ENCODE peak calls at places on chromosomes 2 and 18, in four cellular contexts. One of them, this sample, is unnamed.

GRCh38 chr2:2826209-2826551 is 495.1 kb upstream of the MYT1L start:
- DNase-seq in AG10803: no peak
- DNase-seq in brain microvascular endothelial cell: no peak
- DNase-seq in BJ: no peak
- DNase-seq in this sample: no peak

GRCh38 chr2:23835423-23835822 is 91.5 kb downstream of the ATAD2B start:
- DNase-seq in brain microvascular endothelial cell: no peak
- DNase-seq in AG10803: no peak
- DNase-seq in BJ: no peak
- DNase-seq in this sample: no peak

GRCh38 chr2:182740681-182741080 is 24.6 kb downstream of the DNAJC10 start:
- DNase-seq in brain microvascular endothelial cell: no peak
- DNase-seq in BJ: no peak
- DNase-seq in AG10803: no peak
- DNase-seq in this sample: no peak

GRCh38 chr2:11715987-11716652 is 30.3 kb upstream of the LPIN1 start:
- DNase-seq in brain microvascular endothelial cell: no peak
- DNase-seq in BJ: no peak
- DNase-seq in AG10803: no peak
- DNase-seq in this sample: no peak

GRCh38 chr2:241546771-241547498 is 11.6 kb upstream of the BOK start:
- DNase-seq in brain microvascular endothelial cell: peak
- DNase-seq in AG10803: peak
- DNase-seq in BJ: peak
- DNase-seq in this sample: peak

GRCh38 chr2:215888680-215889079 is 124.7 kb downstream of the MREG start:
- DNase-seq in AG10803: no peak
- DNase-seq in BJ: no peak
- DNase-seq in brain microvascular endothelial cell: no peak
- DNase-seq in this sample: no peak

GRCh38 chr2:80852079-80852807 is 547.7 kb upstream of the LRRTM1 start:
- DNase-seq in BJ: no peak
- DNase-seq in brain microvascular endothelial cell: no peak
- DNase-seq in AG10803: no peak
- DNase-seq in this sample: no peak

GRCh38 chr2:238564286-238564920 is 137.7 kb downstream of the ASB1 start:
- DNase-seq in brain microvascular endothelial cell: no peak
- DNase-seq in AG10803: no peak
- DNase-seq in BJ: no peak
- DNase-seq in this sample: no peak

GRCh38 chr2:72915907-72916742 is 1.2 kb upstream of the EMX1 start:
- DNase-seq in BJ: no peak
- DNase-seq in brain microvascular endothelial cell: no peak
- DNase-seq in AG10803: no peak
- DNase-seq in this sample: no peak

GRCh38 chr2:239148495-239149200 is 252.2 kb downstream of the HDAC4 start:
- DNase-seq in brain microvascular endothelial cell: no peak
- DNase-seq in AG10803: no peak
- DNase-seq in BJ: no peak
- DNase-seq in this sample: no peak

GRCh38 chr2:120820885-120821279 is 85.2 kb downstream of the GLI2 start:
- DNase-seq in brain microvascular endothelial cell: peak
- DNase-seq in BJ: peak
- DNase-seq in AG10803: peak
- DNase-seq in this sample: peak

GRCh38 chr2:200737585-200737984 is 74.1 kb upstream of the BZW1 start:
- DNase-seq in BJ: no peak
- DNase-seq in AG10803: no peak
- DNase-seq in brain microvascular endothelial cell: no peak
- DNase-seq in this sample: no peak

GRCh38 chr2:121955313-121956211 is 200.1 kb downstream of the TSN start:
- DNase-seq in brain microvascular endothelial cell: no peak
- DNase-seq in BJ: no peak
- DNase-seq in AG10803: no peak
- DNase-seq in this sample: no peak

GRCh38 chr18:3177902-3178687 is 41.7 kb downstream of the MYOM1 start:
- DNase-seq in AG10803: peak
- DNase-seq in brain microvascular endothelial cell: no peak
- DNase-seq in BJ: no peak
- DNase-seq in this sample: no peak

GRCh38 chr2:241612156-241613017 is 24.6 kb downstream of the THAP4 start:
- DNase-seq in BJ: no peak
- DNase-seq in brain microvascular endothelial cell: no peak
- DNase-seq in AG10803: peak
- DNase-seq in this sample: no peak

GRCh38 chr18:9905401-9905922 is 8.4 kb upstream of the VAPA start:
- DNase-seq in brain microvascular endothelial cell: no peak
- DNase-seq in BJ: no peak
- DNase-seq in AG10803: peak
- DNase-seq in this sample: peak

GRCh38 chr2:121244616-121245015 is 40.4 kb downstream of the TFCP2L1 start:
- DNase-seq in BJ: no peak
- DNase-seq in AG10803: no peak
- DNase-seq in brain microvascular endothelial cell: no peak
- DNase-seq in this sample: no peak

GRCh38 chr2:166333809-166334208 is 41.9 kb downstream of the SCN9A start:
- DNase-seq in BJ: no peak
- DNase-seq in AG10803: peak
- DNase-seq in brain microvascular endothelial cell: no peak
- DNase-seq in this sample: peak

GRCh38 chr2:182445566-182445965 is 18.7 kb upstream of the PDE1A start:
- DNase-seq in brain microvascular endothelial cell: no peak
- DNase-seq in AG10803: peak
- DNase-seq in BJ: no peak
- DNase-seq in this sample: no peak

GRCh38 chr2:218879881-218880748 is 537 bp upstream of the WNT10A start:
- DNase-seq in BJ: no peak
- DNase-seq in AG10803: no peak
- DNase-seq in brain microvascular endothelial cell: no peak
- DNase-seq in this sample: no peak

GRCh38 chr2:182594286-182594685 is 121.8 kb upstream of the DNAJC10 start:
- DNase-seq in BJ: peak
- DNase-seq in brain microvascular endothelial cell: no peak
- DNase-seq in AG10803: peak
- DNase-seq in this sample: peak

GRCh38 chr18:74040459-74041332 is 106.9 kb downstream of the FBXO15 start:
- DNase-seq in BJ: no peak
- DNase-seq in AG10803: peak
- DNase-seq in brain microvascular endothelial cell: no peak
- DNase-seq in this sample: peak

GRCh38 chr2:199989822-199990221 is 34.4 kb downstream of the MAIP1 start:
- DNase-seq in AG10803: no peak
- DNase-seq in brain microvascular endothelial cell: no peak
- DNase-seq in BJ: no peak
- DNase-seq in this sample: no peak

GRCh38 chr2:26534865-26535662 is 57.1 kb upstream of the OTOF start:
- DNase-seq in AG10803: no peak
- DNase-seq in brain microvascular endothelial cell: no peak
- DNase-seq in BJ: no peak
- DNase-seq in this sample: no peak

GRCh38 chr2:174586896-174587295 is 10.7 kb downstream of the WIPF1 start:
- DNase-seq in AG10803: peak
- DNase-seq in BJ: no peak
- DNase-seq in brain microvascular endothelial cell: no peak
- DNase-seq in this sample: no peak

GRCh38 chr2:147026664-147027278 is 818.1 kb upstream of the ACVR2A start:
- DNase-seq in AG10803: peak
- DNase-seq in brain microvascular endothelial cell: peak
- DNase-seq in BJ: no peak
- DNase-seq in this sample: peak

GRCh38 chr18:49274188-49274714 is 186.2 kb downstream of the DYM start:
- DNase-seq in AG10803: peak
- DNase-seq in BJ: no peak
- DNase-seq in brain microvascular endothelial cell: no peak
- DNase-seq in this sample: peak

GRCh38 chr2:18749912-18750526 is 160.7 kb upstream of the NT5C1B start:
- DNase-seq in AG10803: peak
- DNase-seq in brain microvascular endothelial cell: peak
- DNase-seq in BJ: no peak
- DNase-seq in this sample: peak

GRCh38 chr2:234399451-234400246 is 97.2 kb downstream of the ARL4C start:
- DNase-seq in brain microvascular endothelial cell: no peak
- DNase-seq in BJ: no peak
- DNase-seq in AG10803: peak
- DNase-seq in this sample: no peak

GRCh38 chr18:74633652-74634352 is 36.1 kb downstream of the ZNF407 start:
- DNase-seq in BJ: no peak
- DNase-seq in brain microvascular endothelial cell: no peak
- DNase-seq in AG10803: no peak
- DNase-seq in this sample: no peak

GRCh38 chr2:58992062-58992736 is 751.1 kb upstream of the FANCL start:
- DNase-seq in brain microvascular endothelial cell: peak
- DNase-seq in BJ: no peak
- DNase-seq in AG10803: no peak
- DNase-seq in this sample: peak

GRCh38 chr18:21391074-21391673 is 149.1 kb downstream of the GREB1L start:
- DNase-seq in AG10803: peak
- DNase-seq in brain microvascular endothelial cell: peak
- DNase-seq in BJ: peak
- DNase-seq in this sample: peak

GRCh38 chr2:38274286-38275276 is 102.5 kb downstream of the ATL2 start:
- DNase-seq in AG10803: peak
- DNase-seq in brain microvascular endothelial cell: peak
- DNase-seq in BJ: peak
- DNase-seq in this sample: peak

GRCh38 chr2:98808546-98808945 is 77.6 kb upstream of the MGAT4A start:
- DNase-seq in AG10803: no peak
- DNase-seq in brain microvascular endothelial cell: no peak
- DNase-seq in BJ: no peak
- DNase-seq in this sample: no peak

GRCh38 chr2:168663993-168664392 is 138.4 kb upstream of the NOSTRIN start:
- DNase-seq in brain microvascular endothelial cell: peak
- DNase-seq in AG10803: no peak
- DNase-seq in BJ: no peak
- DNase-seq in this sample: no peak

GRCh38 chr18:30967701-30968100 is 74.8 kb downstream of the DSC3 start:
- DNase-seq in BJ: no peak
- DNase-seq in brain microvascular endothelial cell: no peak
- DNase-seq in AG10803: no peak
- DNase-seq in this sample: no peak

GRCh38 chr18:30965237-30965636 is 77.3 kb downstream of the DSC3 start:
- DNase-seq in AG10803: no peak
- DNase-seq in BJ: no peak
- DNase-seq in brain microvascular endothelial cell: no peak
- DNase-seq in this sample: no peak

GRCh38 chr18:30971338-30971956 is 71.1 kb downstream of the DSC3 start:
- DNase-seq in AG10803: peak
- DNase-seq in BJ: no peak
- DNase-seq in brain microvascular endothelial cell: no peak
- DNase-seq in this sample: peak

GRCh38 chr18:30969670-30970069 is 72.9 kb downstream of the DSC3 start:
- DNase-seq in BJ: no peak
- DNase-seq in AG10803: no peak
- DNase-seq in brain microvascular endothelial cell: no peak
- DNase-seq in this sample: no peak

GRCh38 chr18:30970201-30970816 is 72.2 kb downstream of the DSC3 start:
- DNase-seq in BJ: no peak
- DNase-seq in AG10803: peak
- DNase-seq in brain microvascular endothelial cell: peak
- DNase-seq in this sample: peak
- TF ChIP-seq CTCF in BJ: no peak
- TF ChIP-seq CTCF in AG10803: no peak
- TF ChIP-seq CTCF in brain microvascular endothelial cell: peak
- TF ChIP-seq CTCF in this sample: no peak

GRCh38 chr2:157874278-157874825 is 1.8 kb downstream of the ACVR1 start:
- DNase-seq in BJ: no peak
- DNase-seq in AG10803: peak
- DNase-seq in brain microvascular endothelial cell: no peak
- DNase-seq in this sample: no peak
- H3K4me3 ChIP-seq in BJ: peak
- H3K4me3 ChIP-seq in AG10803: peak
- H3K4me3 ChIP-seq in brain microvascular endothelial cell: peak
- H3K4me3 ChIP-seq in this sample: peak

DNA sequence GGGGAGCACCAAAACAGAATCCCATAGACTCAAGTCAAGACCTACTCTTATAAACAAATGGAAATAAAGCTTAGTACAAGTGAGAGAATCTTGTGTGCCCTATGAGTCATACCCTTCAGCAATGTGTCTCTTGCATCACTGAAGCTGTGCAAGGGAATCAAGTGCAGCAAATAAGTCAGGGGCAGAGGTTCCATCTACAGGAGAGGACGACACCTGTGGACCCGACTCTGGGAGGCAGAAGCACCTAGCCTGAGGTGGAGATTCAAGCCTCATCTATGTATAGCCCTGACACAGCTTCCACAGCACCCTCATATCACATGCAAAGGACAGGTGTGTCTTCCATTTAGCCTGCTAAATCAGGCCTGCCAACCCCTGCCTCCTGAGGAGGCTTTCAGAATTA is 298.2 kb downstream of the CNTNAP5 start:
- DNase-seq in AG10803: no peak
- DNase-seq in BJ: no peak
- DNase-seq in brain microvascular endothelial cell: no peak
- DNase-seq in this sample: peak
- TF ChIP-seq CTCF in AG10803: no peak
- TF ChIP-seq CTCF in BJ: no peak
- TF ChIP-seq CTCF in brain microvascular endothelial cell: no peak
- TF ChIP-seq CTCF in this sample: no peak

DNA sequence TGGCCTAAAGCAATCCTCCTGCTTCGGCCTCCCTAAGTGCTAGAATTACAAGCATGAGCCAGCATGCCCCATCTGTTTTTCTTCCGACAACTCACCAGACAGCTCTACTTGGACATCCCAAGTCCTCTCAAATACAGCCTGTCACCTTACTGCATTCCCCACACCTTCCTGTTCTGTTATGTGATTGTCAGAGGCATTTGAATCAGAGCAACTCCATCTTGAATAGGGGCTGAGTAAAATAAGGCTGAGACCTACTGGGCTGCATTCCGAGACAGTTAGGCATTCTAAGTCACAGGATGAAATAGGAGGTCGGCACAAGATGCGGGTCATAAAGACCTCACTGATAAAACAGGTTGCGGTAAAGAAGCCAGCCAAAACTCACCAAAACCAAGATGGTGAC is 17.3 kb downstream of the ACVR1 start:
- DNase-seq in BJ: no peak
- DNase-seq in AG10803: no peak
- DNase-seq in brain microvascular endothelial cell: no peak
- DNase-seq in this sample: no peak
- H3K4me3 ChIP-seq in BJ: no peak
- H3K4me3 ChIP-seq in AG10803: no peak
- H3K4me3 ChIP-seq in brain microvascular endothelial cell: no peak
- H3K4me3 ChIP-seq in this sample: no peak

This sample was measured in fibroblast of mammary gland.